ENCODE peak calls at places on chromosomes 6 and 20, in ten cellular contexts. V is transverse colon, S is upper lobe of left lung, A is body of pancreas, K is mucosa of descending colon, P is epithelial cell of esophagus, Z is cardiac muscle cell, T is IMR-90, I is astrocyte of the spinal cord, Y is fibroblast of lung. W is an unnamed sample.

GRCh38 chr6:17349437-17349836 is 44.0 kb upstream of the CAP2 start:
- DNase-seq in V (no peak), S (no peak), A (no peak), K (no peak), P (peak), Z (peak), T (peak), I (peak), Y (peak), W (no peak)

GRCh38 chr6:43616728-43617472 is 12.2 kb downstream of the GTPBP2 start:
- DNase-seq in V (no peak), S (no peak), A (no peak), K (no peak), P (no peak), Z (no peak), T (no peak), I (no peak), Y (no peak), W (no peak)

GRCh38 chr6:26022166-26022510 is 59.5 kb downstream of the TRIM38 start:
- DNase-seq in V (peak), S (no peak), A (peak), K (no peak), P (peak), Z (peak), T (peak), I (peak), Y (peak), W (peak)

GRCh38 chr6:16321826-16322225 is 83.4 kb downstream of the GMPR start:
- DNase-seq in V (no peak), S (no peak), A (no peak), K (no peak), P (no peak), Z (no peak), T (no peak), I (no peak), Y (no peak), W (no peak)

GRCh38 chr20:32536861-32537656 is 48.1 kb downstream of the NOL4L start:
- DNase-seq in V (peak), S (peak), A (peak), K (peak), P (no peak), Z (no peak), T (no peak), I (no peak), Y (no peak), W (peak)

GRCh38 chr6:48957781-48958180 is 505.3 kb downstream of the MMUT start:
- DNase-seq in V (no peak), S (no peak), A (no peak), K (no peak), P (no peak), Z (peak), T (peak), I (no peak), Y (no peak), W (no peak)

GRCh38 chr20:48148916-48149672 is 363.8 kb upstream of the SULF2 start:
- DNase-seq in V (no peak), S (no peak), A (no peak), K (no peak), P (no peak), Z (no peak), T (no peak), I (no peak), Y (no peak), W (peak)

GRCh38 chr6:148747145-148747492 is 289 bp downstream of the UST start:
- DNase-seq in V (peak), S (peak), A (peak), K (peak), P (no peak), Z (peak), T (peak), I (peak), Y (peak), W (no peak)

GRCh38 chr20:31663838-31664695 is 26.4 kb downstream of the COX4I2 start:
- DNase-seq in V (peak), S (peak), A (peak), K (peak), P (no peak), Z (no peak), T (no peak), I (no peak), Y (no peak), W (no peak)

GRCh38 chr6:6405031-6405430 is 84.6 kb upstream of the F13A1 start:
- DNase-seq in V (no peak), S (no peak), A (no peak), K (no peak), P (no peak), Z (no peak), T (no peak), I (no peak), Y (no peak), W (no peak)

GRCh38 chr6:150410906-150411305 is 42.1 kb downstream of the IYD start:
- DNase-seq in V (no peak), S (no peak), A (no peak), K (no peak), P (peak), Z (no peak), T (no peak), I (no peak), Y (no peak), W (no peak)

GRCh38 chr6:7727150-7727950 is 1.5 kb downstream of the BMP6 start:
- DNase-seq in V (no peak), S (peak), A (peak), K (no peak), P (peak), Z (peak), T (no peak), I (no peak), Y (no peak), W (peak)

GRCh38 chr6:142478117-142478516 is 176.3 kb downstream of the ADGRG6 start:
- DNase-seq in V (no peak), S (no peak), A (no peak), K (no peak), P (peak), Z (peak), T (peak), I (peak), Y (peak), W (peak)

GRCh38 chr6:132648356-132648755 is 10.6 kb downstream of the TAAR1 start:
- DNase-seq in V (no peak), S (no peak), A (no peak), K (no peak), P (peak), Z (peak), T (peak), I (peak), Y (peak), W (peak)

GRCh38 chr20:41232971-41233926 is 84.3 kb downstream of the ZHX3 start:
- DNase-seq in V (no peak), S (no peak), A (no peak), K (no peak), P (peak), Z (peak), T (peak), I (peak), Y (peak), W (no peak)

GRCh38 chr20:48283470-48284110 is 498.3 kb upstream of the SULF2 start:
- DNase-seq in V (peak), S (peak), A (peak), K (peak), P (peak), Z (peak), T (peak), I (peak), Y (peak), W (no peak)

GRCh38 chr20:57262244-57263126 is 4.0 kb downstream of the BMP7 start:
- DNase-seq in V (no peak), S (peak), A (no peak), K (no peak), P (no peak), Z (no peak), T (no peak), I (no peak), Y (no peak), W (no peak)

GRCh38 chr20:4375881-4376280 is 345.8 kb upstream of the PRND start:
- DNase-seq in V (no peak), S (no peak), A (no peak), K (no peak), P (peak), Z (peak), T (peak), I (peak), Y (peak), W (no peak)

GRCh38 chr6:5025911-5026819 is 22.3 kb upstream of the RPP40 start:
- DNase-seq in V (peak), S (no peak), A (peak), K (peak), P (peak), Z (peak), T (peak), I (peak), Y (peak), W (no peak)

GRCh38 chr6:33430991-33431879 is 11.4 kb downstream of the SYNGAP1 start:
- DNase-seq in V (peak), S (peak), A (peak), K (peak), P (peak), Z (peak), T (peak), I (peak), Y (peak), W (peak)

GRCh38 chr6:43040542-43041257 is 13.0 kb downstream of the CUL7 start:
- DNase-seq in V (no peak), S (no peak), A (no peak), K (no peak), P (no peak), Z (no peak), T (no peak), I (no peak), Y (no peak), W (no peak)

GRCh38 chr20:2379511-2380229 is 1.0 kb upstream of the TGM6 start:
- DNase-seq in V (no peak), S (no peak), A (no peak), K (no peak), P (no peak), Z (no peak), T (no peak), I (no peak), Y (no peak), W (peak)

GRCh38 chr6:147642458-147642857 is 134.0 kb downstream of the SAMD5 start:
- DNase-seq in V (peak), S (no peak), A (no peak), K (no peak), P (peak), Z (no peak), T (peak), I (peak), Y (peak), W (no peak)

GRCh38 chr6:108161724-108162282 is 4.0 kb upstream of the NR2E1 start:
- DNase-seq in V (no peak), S (no peak), A (no peak), K (no peak), P (no peak), Z (no peak), T (no peak), I (no peak), Y (no peak), W (no peak)

GRCh38 chr6:88882536-88882935 is 80.9 kb downstream of the RNGTT start:
- DNase-seq in V (no peak), S (no peak), A (no peak), K (no peak), P (no peak), Z (no peak), T (no peak), I (no peak), Y (no peak), W (no peak)

GRCh38 chr6:111239455-111239854 is 152.2 kb downstream of the SLC16A10 start:
- DNase-seq in V (no peak), S (no peak), A (no peak), K (no peak), P (no peak), Z (no peak), T (no peak), I (no peak), Y (no peak), W (no peak)

GRCh38 chr6:46368137-46368536 is 123.1 kb downstream of the RCAN2 start:
- DNase-seq in V (no peak), S (no peak), A (no peak), K (no peak), P (no peak), Z (no peak), T (no peak), I (no peak), Y (no peak), W (no peak)

GRCh38 chr6:35341557-35341956 is 801 bp upstream of the PPARD start:
- DNase-seq in V (no peak), S (no peak), A (no peak), K (no peak), P (peak), Z (no peak), T (no peak), I (no peak), Y (no peak), W (peak)

GRCh38 chr20:57959589-57959988 is 249.8 kb upstream of the PMEPA1 start:
- DNase-seq in V (no peak), S (no peak), A (peak), K (no peak), P (no peak), Z (no peak), T (no peak), I (no peak), Y (no peak), W (no peak)

GRCh38 chr6:25359191-25359861 is 80.2 kb downstream of the CARMIL1 start:
- DNase-seq in V (no peak), S (no peak), A (peak), K (no peak), P (peak), Z (peak), T (peak), I (peak), Y (peak), W (no peak)

GRCh38 chr20:46081074-46081473 is 8.7 kb downstream of the NCOA5 start:
- DNase-seq in V (no peak), S (no peak), A (no peak), K (no peak), P (no peak), Z (no peak), T (no peak), I (no peak), Y (no peak), W (no peak)

GRCh38 chr6:16871047-16871446 is 109.8 kb upstream of the ATXN1 start:
- DNase-seq in V (no peak), S (no peak), A (no peak), K (no peak), P (no peak), Z (no peak), T (no peak), I (no peak), Y (no peak), W (no peak)

GRCh38 chr20:8721098-8721497 is 347.8 kb upstream of the PLCB4 start:
- DNase-seq in V (no peak), S (no peak), A (peak), K (no peak), P (peak), Z (peak), T (peak), I (peak), Y (peak), W (peak)
- TF ChIP-seq CTCF in V (peak), S (peak), A (peak), K (peak), P (peak), Z (peak), T (peak), I (peak), Y (peak), W (peak)

GRCh38 chr20:10502098-10502526 is 67.0 kb downstream of the SLX4IP start:
- DNase-seq in V (no peak), S (no peak), A (no peak), K (no peak), P (no peak), Z (no peak), T (no peak), I (no peak), Y (no peak), W (no peak)
- H3K4me3 ChIP-seq in V (no peak), S (no peak), A (no peak), K (no peak), P (no peak), Z (no peak), T (no peak), I (no peak), Y (no peak), W (no peak)

DNA sequence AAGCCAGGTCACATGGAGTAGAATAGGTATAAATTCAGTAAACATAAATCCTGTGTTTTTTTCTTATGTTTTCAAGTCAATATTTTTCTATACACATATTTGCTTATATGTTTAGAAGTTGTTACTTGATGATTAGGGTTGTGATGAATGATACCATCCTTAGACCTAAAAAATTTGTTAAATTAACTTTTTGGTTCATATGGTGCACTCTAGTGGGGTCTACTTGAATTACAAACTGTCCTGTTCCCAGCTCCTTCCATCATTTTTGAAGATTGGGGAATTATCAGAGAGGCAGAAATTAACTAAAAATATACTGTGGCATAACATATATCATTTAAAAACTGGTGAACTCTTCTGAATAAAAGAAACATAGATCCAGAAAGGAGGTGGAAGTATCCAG is 48.3 kb upstream of the RIPPLY2 start:
- DNase-seq in V (no peak), S (no peak), A (no peak), K (no peak), P (no peak), Z (no peak), T (no peak), I (no peak), Y (no peak), W (no peak)
- TF ChIP-seq CTCF in V (no peak), S (no peak), A (no peak), K (no peak), P (no peak), Z (no peak), T (no peak), I (no peak), Y (no peak), W (no peak)

DNA sequence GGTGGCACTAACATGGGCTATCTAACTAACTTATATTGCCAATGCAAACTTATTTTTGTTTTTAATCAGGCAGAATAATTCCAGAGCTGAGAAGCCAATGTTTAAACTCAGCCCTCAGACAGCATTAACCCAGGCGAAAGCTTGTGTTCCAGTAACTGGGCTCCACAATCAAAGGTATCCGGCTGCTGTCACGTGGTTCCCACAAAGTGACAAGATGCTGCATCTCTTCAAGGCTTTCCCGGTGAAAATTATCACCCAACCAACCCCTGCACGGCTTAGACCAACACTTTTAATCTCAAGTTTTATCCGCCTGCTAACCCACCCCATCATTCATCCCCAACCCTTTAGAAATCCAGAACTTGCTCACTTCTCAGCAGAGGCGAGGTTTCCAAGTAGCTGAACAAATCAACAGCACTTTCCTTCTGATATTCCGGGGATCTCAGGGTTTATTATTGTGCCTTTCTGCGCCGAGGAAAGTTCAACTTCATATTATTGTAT is 874 bp downstream of the MTCL3 start:
- DNase-seq in V (no peak), S (no peak), A (no peak), K (no peak), P (no peak), Z (no peak), T (no peak), I (no peak), Y (no peak), W (no peak)
- H3K4me3 ChIP-seq in V (no peak), S (no peak), A (no peak), K (no peak), P (no peak), Z (no peak), T (peak), I (peak), Y (peak), W (no peak)

GRCh38 chr6:153553627-153554026 is 422.5 kb upstream of the RGS17 start:
- DNase-seq in V (no peak), S (no peak), A (no peak), K (no peak), P (peak), Z (no peak), T (no peak), I (no peak), Y (peak), W (peak)
- TF ChIP-seq CTCF in V (no peak), S (no peak), A (no peak), K (no peak), P (peak), Z (peak), T (no peak), I (peak), Y (peak), W (peak)

GRCh38 chr20:38882600-38882999 is 43.6 kb upstream of the FAM83D start:
- DNase-seq in V (no peak), S (no peak), A (no peak), K (no peak), P (no peak), Z (no peak), T (no peak), I (no peak), Y (no peak), W (no peak)
- H3K4me3 ChIP-seq in V (no peak), S (no peak), A (no peak), K (no peak), P (no peak), Z (no peak), T (no peak), I (no peak), Y (no peak), W (no peak)

DNA sequence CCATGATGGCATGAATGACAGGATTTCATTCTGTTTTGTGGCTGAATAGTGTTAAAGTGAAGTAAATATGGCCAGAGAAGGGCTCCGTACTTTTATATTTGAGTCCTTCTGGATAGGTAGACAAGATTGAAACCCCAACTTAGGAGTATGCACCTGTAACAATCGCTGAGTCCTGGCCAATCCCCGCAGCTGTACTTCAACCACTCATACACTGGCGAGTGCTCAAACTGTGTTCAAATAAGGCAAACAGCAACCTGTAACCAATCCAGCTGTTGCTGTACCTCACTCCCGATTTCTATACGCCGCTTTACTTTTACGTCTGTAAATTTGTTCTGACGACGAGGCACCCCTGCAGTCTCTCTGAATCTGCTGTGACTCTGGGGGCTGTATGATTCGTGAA is 6.7 kb downstream of the TTLL2 start:
- DNase-seq in V (no peak), S (no peak), A (no peak), K (no peak), P (no peak), Z (no peak), T (no peak), I (no peak), Y (no peak), W (no peak)
- TF ChIP-seq CTCF in V (no peak), S (no peak), A (no peak), K (no peak), P (no peak), Z (no peak), T (no peak), I (no peak), Y (no peak), W (no peak)

DNA sequence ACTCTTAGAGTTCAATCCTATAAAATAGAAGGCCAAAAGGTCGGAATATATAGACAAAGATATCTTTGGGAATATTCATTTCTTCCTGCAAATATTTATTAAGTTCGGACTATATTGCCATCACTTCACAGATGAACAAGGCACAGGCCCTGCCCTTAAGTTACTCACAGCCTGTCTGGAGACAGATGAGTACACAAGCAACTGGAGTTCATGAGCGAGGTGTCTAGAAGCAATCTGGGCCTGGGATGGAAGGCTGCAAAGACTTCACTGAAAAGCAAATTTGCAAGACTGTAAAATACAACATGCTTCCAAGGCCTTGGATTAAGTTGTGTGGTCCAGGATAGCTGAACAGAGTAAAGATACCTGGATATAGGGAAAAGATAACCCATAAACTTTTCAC is 56.7 kb upstream of the CEP85L start:
- DNase-seq in V (no peak), S (no peak), A (no peak), K (no peak), P (peak), Z (peak), T (peak), I (peak), Y (peak), W (no peak)
- H3K4me3 ChIP-seq in V (no peak), S (no peak), A (no peak), K (no peak), P (no peak), Z (no peak), T (no peak), I (no peak), Y (peak), W (peak)

GRCh38 chr6:85348643-85349042 is 101.2 kb upstream of the NT5E start:
- DNase-seq in V (no peak), S (no peak), A (no peak), K (no peak), P (no peak), Z (no peak), T (no peak), I (no peak), Y (no peak), W (no peak)
- TF ChIP-seq CTCF in V (no peak), S (no peak), A (no peak), K (no peak), P (no peak), Z (no peak), T (no peak), I (no peak), Y (no peak), W (no peak)

W was measured in GM12865.